ENCODE peak calls at places on chromosomes 16 and 17, in six cellular contexts. J is tibial artery, Q is ascending aorta, X is AG10803, P is AG09309, L is PC-9. O is an unnamed sample.

GRCh38 chr17:12349297-12349696 is 316.4 kb upstream of the MYOCD start:
- DNase-seq in J (no peak), X (no peak), P (no peak), Q (no peak), L (no peak), O (no peak)

GRCh38 chr16:30394603-30395154 is 541 bp upstream of the ZNF48 start:
- DNase-seq in L (no peak), P (no peak), X (no peak), Q (no peak), J (no peak), O (no peak)

GRCh38 chr17:6786618-6787017 is 10.6 kb downstream of the FBXO39 start:
- DNase-seq in J (no peak), Q (no peak), X (peak), P (peak), L (no peak), O (no peak)

GRCh38 chr17:15181333-15181732 is 83.8 kb downstream of the PMP22 start:
- DNase-seq in Q (no peak), L (no peak), X (peak), P (no peak), J (no peak), O (no peak)

GRCh38 chr17:72361892-72362291 is 241.1 kb downstream of the SOX9 start:
- DNase-seq in L (peak), Q (no peak), P (no peak), X (no peak), J (no peak), O (no peak)

GRCh38 chr17:7341842-7342241 is 5.5 kb downstream of the ACAP1 start:
- DNase-seq in L (no peak), X (no peak), P (no peak), Q (no peak), J (no peak), O (no peak)

GRCh38 chr16:736936-737481 is 3.8 kb downstream of the CIAO3 start:
- DNase-seq in X (no peak), J (no peak), L (no peak), Q (no peak), P (no peak), O (no peak)

GRCh38 chr16:76446251-76446650 is 169.1 kb downstream of the CNTNAP4 start:
- DNase-seq in P (no peak), L (no peak), J (no peak), X (no peak), Q (no peak), O (no peak)

GRCh38 chr16:71460246-71460645 is 1.8 kb downstream of the ZNF23 start:
- DNase-seq in Q (no peak), L (no peak), P (peak), X (peak), J (no peak), O (no peak)

GRCh38 chr17:70865993-70866804 is 696.9 kb downstream of the KCNJ2 start:
- DNase-seq in J (no peak), Q (no peak), L (no peak), X (peak), P (no peak), O (no peak)

GRCh38 chr16:29824589-29825144 is 4.4 kb downstream of the MVP start:
- DNase-seq in P (no peak), Q (no peak), L (no peak), J (no peak), X (peak), O (no peak)

GRCh38 chr17:78526231-78527025 is 50.8 kb downstream of the DNAH17 start:
- DNase-seq in Q (no peak), J (no peak), X (no peak), P (no peak), L (peak), O (no peak)

GRCh38 chr17:43832976-43833829 is at the start of gene MPP3:
- DNase-seq in J (peak), X (peak), Q (no peak), L (peak), P (no peak), O (peak)

GRCh38 chr17:74368341-74369152 is 1.2 kb downstream of the GPR142 start:
- DNase-seq in L (peak), P (no peak), X (peak), Q (no peak), J (peak), O (peak)

GRCh38 chr17:78341559-78342437 is 18.1 kb downstream of the SOCS3 start:
- DNase-seq in L (peak), Q (peak), X (peak), J (peak), P (no peak), O (peak)

GRCh38 chr17:31067699-31068184 is 27.0 kb upstream of the NF1 start:
- DNase-seq in P (peak), X (peak), L (peak), J (no peak), Q (no peak), O (no peak)

GRCh38 chr17:27226611-27227234 is 67.2 kb upstream of the WSB1 start:
- DNase-seq in X (peak), L (peak), Q (no peak), P (no peak), J (no peak), O (no peak)
- TF ChIP-seq CTCF in X (no peak), L (no peak), Q (no peak), P (no peak), J (no peak), O (no peak)

GRCh38 chr16:6331770-6332169 is 1000.9 kb upstream of the RBFOX1 start:
- DNase-seq in X (no peak), L (no peak), Q (no peak), P (no peak), J (no peak), O (no peak)

DNA sequence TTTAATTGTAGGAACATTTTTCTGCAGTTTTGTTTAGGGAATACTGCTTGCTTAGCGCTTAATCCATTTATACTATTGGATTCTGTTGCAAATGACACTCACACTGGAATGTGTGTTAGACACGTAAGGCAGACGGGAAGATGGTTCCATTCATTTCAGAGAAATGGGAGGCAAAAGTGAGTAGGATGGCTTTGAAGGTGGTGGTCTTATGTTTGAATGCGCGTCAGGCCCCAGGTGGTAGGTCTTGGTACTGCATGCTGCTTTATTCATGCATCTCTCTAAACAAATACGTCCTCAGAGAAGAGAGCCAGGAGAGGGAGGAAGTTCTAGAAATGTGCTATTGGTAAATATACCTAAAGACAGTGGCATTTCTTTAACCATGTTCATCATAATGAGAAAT is 997.6 kb upstream of the RBFOX1 start:
- DNase-seq in Q (no peak), P (no peak), X (no peak), L (peak), J (no peak), O (no peak)
- TF ChIP-seq CTCF in Q (no peak), P (peak), X (peak), L (peak), J (no peak), O (peak)

DNA sequence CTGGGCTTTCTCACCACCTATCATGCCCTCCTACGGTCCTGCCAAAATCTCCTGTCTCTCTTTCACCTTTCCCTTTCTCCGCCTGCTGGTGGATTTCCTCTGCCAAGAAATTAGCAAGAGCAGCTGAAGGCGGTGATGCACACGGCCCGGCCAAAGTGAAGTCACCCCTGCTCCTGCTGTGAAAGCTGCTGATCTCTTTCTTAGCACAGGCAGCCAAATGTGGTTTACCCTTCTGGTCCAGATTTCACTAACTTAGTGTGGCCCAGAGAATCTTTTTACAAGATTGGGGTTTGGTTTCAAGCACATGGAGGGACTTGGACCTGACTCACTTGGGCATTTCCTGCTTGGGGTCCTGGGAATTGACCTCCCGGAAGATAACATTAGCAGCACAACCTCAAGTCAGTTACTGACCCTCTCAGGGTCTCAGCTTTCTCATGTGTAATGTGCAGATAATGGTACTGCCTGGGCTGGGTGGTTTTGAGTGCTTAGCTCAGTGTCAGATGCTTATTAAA is 155.7 kb downstream of the SOCS1 start:
- DNase-seq in P (peak), J (peak), X (peak), L (no peak), Q (peak), O (peak)
- TF ChIP-seq CTCF in P (peak), J (peak), X (peak), L (no peak), Q (no peak), O (no peak)

DNA sequence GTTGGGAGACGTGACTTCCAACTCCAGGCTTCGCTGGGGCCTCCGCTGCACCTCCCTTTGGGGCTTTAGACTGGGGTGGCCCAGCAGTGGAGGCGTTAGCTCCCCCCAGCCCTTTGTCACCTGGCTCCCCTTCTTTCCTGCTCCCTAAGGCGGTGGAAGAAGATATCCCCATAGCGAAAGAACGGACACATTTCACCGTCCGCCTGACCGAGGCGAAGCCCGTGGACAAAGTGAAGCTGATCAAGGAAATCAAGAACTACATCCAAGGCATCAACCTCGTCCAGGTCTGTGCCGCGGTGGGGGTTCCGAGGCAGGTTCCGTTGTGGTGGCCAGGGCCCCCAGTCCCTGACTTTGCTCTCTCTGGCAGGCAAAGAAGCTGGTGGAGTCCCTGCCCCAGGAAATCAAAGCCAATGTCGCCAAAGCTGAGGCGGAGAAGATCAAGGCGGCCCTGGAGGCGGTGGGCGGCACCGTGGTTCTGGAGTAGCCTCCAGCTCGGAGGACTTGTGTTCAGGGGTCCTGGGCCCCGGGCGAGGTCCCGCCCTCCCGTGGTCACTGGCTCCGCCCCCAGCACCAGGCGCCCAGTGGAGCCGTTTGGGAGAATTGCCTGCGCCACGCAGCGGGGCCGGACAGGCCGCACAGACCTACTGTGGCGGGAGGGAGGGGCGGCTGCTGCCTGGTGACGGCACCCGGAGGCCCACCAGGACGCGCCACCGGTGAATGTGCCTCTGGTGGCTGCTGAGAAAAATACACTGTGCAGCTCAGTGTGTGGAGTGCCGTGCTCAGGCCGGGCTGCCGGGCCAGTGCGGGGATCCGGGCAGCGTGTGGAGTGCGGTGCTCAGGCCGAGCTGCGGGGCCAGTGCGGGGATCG is 3.8 kb downstream of the MRPL12 start:
- DNase-seq in Q (no peak), P (no peak), X (no peak), J (no peak), L (no peak), O (no peak)
- TF ChIP-seq CTCF in Q (no peak), P (no peak), X (no peak), J (no peak), L (no peak), O (no peak)

DNA sequence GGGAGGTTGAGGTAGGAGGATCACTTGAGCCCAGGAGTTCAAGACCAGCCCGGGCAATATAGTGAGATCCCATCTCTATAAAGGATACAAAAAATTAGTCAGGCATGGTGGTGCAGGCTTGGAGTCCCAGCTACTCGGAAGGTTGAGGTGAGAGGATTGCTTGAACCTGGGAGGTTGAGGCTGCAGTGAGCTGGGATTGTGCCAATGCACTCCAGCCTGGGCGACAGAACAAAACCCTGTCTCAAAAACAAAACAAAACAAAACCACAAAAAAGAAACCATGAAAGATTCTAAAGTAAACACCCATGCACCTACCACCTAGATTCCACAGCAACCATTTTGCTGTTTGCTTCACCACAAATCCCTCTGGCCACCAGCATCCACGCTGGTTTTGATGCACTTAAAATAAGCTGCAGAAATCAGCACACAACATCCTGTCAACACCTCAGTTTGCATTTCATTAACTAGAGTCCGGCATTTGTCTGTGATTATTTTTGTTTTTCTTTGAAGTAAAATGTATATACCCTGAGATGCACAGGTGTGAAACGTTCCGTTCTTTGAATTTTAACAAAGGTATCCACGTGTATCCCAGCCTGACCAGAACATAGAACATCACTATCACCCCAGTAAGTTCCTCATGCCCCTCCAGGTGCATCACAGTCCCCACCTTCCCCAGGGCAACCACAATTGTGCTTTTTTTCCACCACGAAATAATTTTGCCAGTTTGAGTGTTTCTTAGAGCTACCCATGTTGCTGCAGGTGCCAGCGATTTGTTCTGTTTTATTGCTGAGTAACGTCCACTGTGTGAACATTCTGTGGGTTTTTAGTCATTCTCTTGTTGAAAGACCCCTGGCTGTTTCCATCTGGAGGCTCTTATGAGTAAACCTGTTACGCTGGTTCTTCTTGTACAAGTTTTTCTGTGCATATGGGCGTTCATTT is 191.5 kb downstream of the SEC14L1 start:
- DNase-seq in P (no peak), X (no peak), L (peak), Q (no peak), J (peak), O (no peak)
- TF ChIP-seq CTCF in P (no peak), X (no peak), L (no peak), Q (no peak), J (no peak), O (no peak)

GRCh38 chr17:64216385-64217248 is 46.4 kb downstream of the TEX2 start:
- DNase-seq in L (no peak), X (no peak), J (no peak), Q (no peak), P (no peak), O (peak)
- TF ChIP-seq CTCF in L (no peak), X (no peak), J (no peak), Q (no peak), P (no peak), O (peak)